ENCODE peak calls at places on chromosomes 3 and 15, in six cellular contexts. O is HCT116, F is H1, H is K562, X is SK-N-SH, P is HepG2. B is an unnamed sample.

GRCh38 chr15:59420108-59420507 is 17.9 kb upstream of the FAM81A start:
- DNase-seq in O (no peak), F (no peak), H (no peak), X (no peak), P (no peak), B (no peak)

GRCh38 chr15:59549339-59549807 is 62.2 kb upstream of the GCNT3 start:
- DNase-seq in O (no peak), F (no peak), H (no peak), X (no peak), P (no peak), B (no peak)

GRCh38 chr15:95170587-95171380 is 939.4 kb downstream of the MCTP2 start:
- DNase-seq in O (no peak), F (no peak), H (peak; percentile 64), X (no peak), P (no peak), B (no peak)

GRCh38 chr3:134709563-134710312 is 58.9 kb upstream of the KY start:
- DNase-seq in O (no peak), F (no peak), H (no peak), X (no peak), P (no peak), B (no peak)

GRCh38 chr3:110314512-110315114 is 757.0 kb upstream of the NECTIN3 start:
- DNase-seq in O (peak; percentile 72), F (peak; percentile 67), H (peak; percentile 40), X (peak; percentile 37), P (peak; percentile 64), B (peak; percentile 81)

GRCh38 chr3:50503504-50503903 is at the start of gene CACNA2D2:
- DNase-seq in O (peak; percentile 15), F (peak; percentile 82), H (peak; percentile 82), X (peak; percentile 96), P (no peak), B (peak; percentile 73)

GRCh38 chr15:83053151-83053550 is 13.9 kb downstream of the BTBD1 start:
- DNase-seq in O (no peak), F (no peak), H (no peak), X (no peak), P (no peak), B (no peak)

GRCh38 chr3:138938056-138938876 is 8.7 kb downstream of the FOXL2 start:
- DNase-seq in O (no peak), F (peak; percentile 76), H (no peak), X (no peak), P (no peak), B (no peak)

GRCh38 chr3:134600685-134601502 is 49.9 kb downstream of the KY start:
- DNase-seq in O (peak; percentile 28), F (peak; percentile 89), H (peak; percentile 74), X (peak; percentile 83), P (peak; percentile 23), B (peak; percentile 77)

GRCh38 chr15:32657198-32657886 is 15.8 kb downstream of the SCG5 start:
- DNase-seq in O (no peak), F (peak; percentile 13), H (no peak), X (no peak), P (no peak), B (no peak)

GRCh38 chr15:42992626-42993025 is 72.0 kb upstream of the TTBK2 start:
- DNase-seq in O (no peak), F (no peak), H (no peak), X (no peak), P (no peak), B (no peak)

GRCh38 chr3:179653777-179654117 is 907 bp downstream of the USP13 start:
- DNase-seq in O (no peak), F (no peak), H (no peak), X (no peak), P (no peak), B (no peak)

GRCh38 chr3:5463986-5464385 is 276.5 kb downstream of the EDEM1 start:
- DNase-seq in O (no peak), F (no peak), H (no peak), X (no peak), P (no peak), B (no peak)

GRCh38 chr3:89113887-89114840 is 6.7 kb downstream of the EPHA3 start:
- DNase-seq in O (no peak), F (peak; percentile 88), H (no peak), X (peak; percentile 37), P (peak; percentile 20), B (peak; percentile 76)

GRCh38 chr3:169337541-169337940 is 326.0 kb downstream of the MECOM start:
- DNase-seq in O (no peak), F (no peak), H (no peak), X (no peak), P (no peak), B (no peak)

GRCh38 chr3:71010731-71011455 is 572.6 kb downstream of the FOXP1 start:
- DNase-seq in O (no peak), F (no peak), H (peak; percentile 37), X (no peak), P (no peak), B (no peak)

GRCh38 chr3:17707813-17708543 is 34.5 kb downstream of the TBC1D5 start:
- DNase-seq in O (no peak), F (no peak), H (no peak), X (no peak), P (no peak), B (no peak)

GRCh38 chr3:114697441-114697840 is 403.6 kb downstream of the TIGIT start:
- DNase-seq in O (no peak), F (no peak), H (no peak), X (no peak), P (peak; percentile 30), B (no peak)

GRCh38 chr15:52797625-52798501 is 7.7 kb upstream of the ONECUT1 start:
- DNase-seq in O (no peak), F (peak; percentile 67), H (no peak), X (no peak), P (no peak), B (no peak)

GRCh38 chr3:39183231-39184080 is 8.9 kb downstream of the XIRP1 start:
- DNase-seq in O (no peak), F (no peak), H (no peak), X (no peak), P (no peak), B (no peak)

GRCh38 chr15:51161491-51162260 is 67.0 kb upstream of the TNFAIP8L3 start:
- DNase-seq in O (no peak), F (no peak), H (no peak), X (no peak), P (no peak), B (no peak)

GRCh38 chr3:107992976-107993684 is 97.7 kb downstream of the CD47 start:
- DNase-seq in O (no peak), F (no peak), H (no peak), X (no peak), P (no peak), B (no peak)

GRCh38 chr3:69032137-69032536 is 18.7 kb upstream of the EOGT start:
- DNase-seq in O (no peak), F (no peak), H (no peak), X (peak; percentile 47), P (no peak), B (no peak)

GRCh38 chr15:62060896-62061280 is 641 bp upstream of the VPS13C start:
- DNase-seq in O (no peak), F (no peak), H (no peak), X (no peak), P (no peak), B (no peak)

GRCh38 chr3:36991923-36992805 is 767 bp downstream of the EPM2AIP1 start:
- DNase-seq in O (no peak), F (no peak), H (no peak), X (no peak), P (peak; percentile 46), B (no peak)

GRCh38 chr3:142850395-142851023 is 38.4 kb downstream of the PCOLCE2 start:
- DNase-seq in O (peak; percentile 51), F (no peak), H (peak; percentile 37), X (no peak), P (peak; percentile 39), B (no peak)

GRCh38 chr15:29037997-29038700 is 152.4 kb downstream of the APBA2 start:
- DNase-seq in O (no peak), F (no peak), H (no peak), X (no peak), P (no peak), B (no peak)

GRCh38 chr15:57476533-57476975 is 100.2 kb downstream of the CGNL1 start:
- DNase-seq in O (no peak), F (no peak), H (no peak), X (no peak), P (peak; percentile 21), B (no peak)
- TF ChIP-seq JUND in O (no peak), F (no peak), H (no peak), X (no peak), P (no peak), B (no peak)

GRCh38 chr3:62088472-62089104 is 284.8 kb downstream of the FEZF2 start:
- DNase-seq in O (no peak), F (no peak), H (no peak), X (no peak), P (no peak), B (no peak)
- TF ChIP-seq JUND in O (no peak), F (no peak), H (no peak), X (no peak), P (no peak), B (no peak)

GRCh38 chr3:188157971-188158370 is 4.0 kb downstream of the LPP start:
- DNase-seq in O (no peak), F (no peak), H (no peak), X (no peak), P (peak; percentile 78), B (no peak)

GRCh38 chr3:188153949-188154757 is at the start of gene LPP:
- DNase-seq in O (no peak), F (peak; percentile 84), H (no peak), X (peak; percentile 72), P (peak; percentile 47), B (no peak)

GRCh38 chr3:188157407-188157806 is 3.5 kb downstream of the LPP start:
- DNase-seq in O (no peak), F (no peak), H (no peak), X (no peak), P (no peak), B (no peak)

GRCh38 chr3:188154758-188155574 is 1.0 kb downstream of the LPP start:
- DNase-seq in O (no peak), F (no peak), H (no peak), X (no peak), P (no peak), B (no peak)

GRCh38 chr3:188156051-188156450 is 2.1 kb downstream of the LPP start:
- DNase-seq in O (no peak), F (no peak), H (no peak), X (no peak), P (no peak), B (no peak)
- TF ChIP-seq JUND in O (no peak), F (no peak), H (no peak), X (no peak), P (no peak), B (no peak)

GRCh38 chr3:194497799-194498575 is 11.2 kb upstream of the ATP13A3 start:
- DNase-seq in O (no peak), F (no peak), H (no peak), X (no peak), P (peak; percentile 58), B (peak; percentile 87)
- TF ChIP-seq JUND in O (no peak), F (no peak), H (no peak), X (no peak), P (no peak), B (no peak)

DNA sequence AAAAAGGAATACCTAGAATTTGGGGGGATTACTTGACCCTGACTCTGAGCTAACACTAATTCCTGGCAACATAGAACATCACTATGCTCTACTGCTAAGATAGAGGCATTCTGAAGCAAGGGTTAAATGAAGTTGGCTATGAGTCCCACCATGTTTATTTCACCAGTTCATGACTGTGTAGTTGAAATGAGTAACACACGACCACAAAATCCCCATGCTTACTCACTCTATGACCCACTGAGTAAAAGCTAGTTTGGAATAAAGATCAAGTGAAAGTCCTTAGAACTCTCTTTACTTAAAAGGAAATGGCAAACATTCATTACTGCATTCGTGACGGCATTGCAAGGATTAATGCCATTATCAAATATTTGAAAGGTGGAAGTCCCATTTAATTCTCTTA is 47.4 kb downstream of the MRPL46 start:
- DNase-seq in O (no peak), F (no peak), H (no peak), X (no peak), P (no peak), B (no peak)
- TF ChIP-seq JUND in O (no peak), F (no peak), H (no peak), X (no peak), P (no peak), B (no peak)

B was measured in T47D.